ENCODE peak calls at places on chromosomes 2 and 18, in five cellular contexts. K, Y, J, B and M are unnamed samples. For H3K4me1 and H3K27me3, the result is how much of the 10 kb centered on the place peaks cover.

GRCh38 chr2:132747046-132747445 is 77.0 kb upstream of the LYPD1 start:
- DNase-seq in K (no peak), Y (no peak), J (no peak), B (no peak), M (no peak)

GRCh38 chr2:181459646-181460045 is 2.5 kb downstream of the ITGA4 start:
- DNase-seq in K (no peak), Y (no peak), J (no peak), B (peak), M (no peak)

GRCh38 chr2:7539760-7540159 is 622.5 kb downstream of the RNF144A start:
- DNase-seq in K (no peak), Y (no peak), J (no peak), B (peak), M (no peak)

GRCh38 chr2:239935789-239936758 is 89.1 kb downstream of the NDUFA10 start:
- DNase-seq in K (peak), Y (no peak), J (no peak), B (no peak), M (no peak)

GRCh38 chr2:19675003-19675629 is 226.7 kb downstream of the TTC32 start:
- DNase-seq in K (no peak), Y (no peak), J (no peak), B (no peak), M (no peak)

GRCh38 chr2:205848601-205849000 is 166.3 kb downstream of the NRP2 start:
- DNase-seq in K (no peak), Y (no peak), J (no peak), B (peak), M (no peak)

GRCh38 chr18:74412106-74412880 is 44.8 kb downstream of the DIPK1C start:
- DNase-seq in K (no peak), Y (no peak), J (no peak), B (no peak), M (no peak)

GRCh38 chr18:26548144-26549102 is at the start of gene KCTD1:
- DNase-seq in K (peak), Y (peak), J (peak), B (peak), M (peak)

GRCh38 chr2:8222979-8223730 is 458.7 kb upstream of the ID2 start:
- DNase-seq in K (no peak), Y (no peak), J (no peak), B (no peak), M (no peak)

GRCh38 chr18:79857082-79857661 is 59.4 kb downstream of the KCNG2 start:
- DNase-seq in K (no peak), Y (no peak), J (peak), B (peak), M (no peak)

GRCh38 chr2:165193178-165193777 is 10.6 kb downstream of the SCN3A start:
- DNase-seq in K (no peak), Y (no peak), J (no peak), B (no peak), M (no peak)

GRCh38 chr2:215958231-215958630 is 55.1 kb downstream of the MREG start:
- DNase-seq in K (no peak), Y (no peak), J (no peak), B (no peak), M (no peak)

GRCh38 chr2:46922049-46922448 is 6.4 kb upstream of the MCFD2 start:
- DNase-seq in K (no peak), Y (no peak), J (no peak), B (no peak), M (no peak)

GRCh38 chr2:216584112-216584511 is 49.1 kb upstream of the IGFBP2 start:
- DNase-seq in K (no peak), Y (no peak), J (no peak), B (no peak), M (no peak)

GRCh38 chr2:233087725-233088124 is 27.6 kb downstream of the INPP5D start:
- DNase-seq in K (no peak), Y (no peak), J (no peak), B (no peak), M (no peak)

GRCh38 chr2:135582383-135582782 is 51.1 kb downstream of the R3HDM1 start:
- DNase-seq in K (no peak), Y (no peak), J (no peak), B (no peak), M (no peak)

GRCh38 chr18:79609021-79609461 is 70.6 kb upstream of the CTDP1 start:
- DNase-seq in K (no peak), Y (no peak), J (no peak), B (no peak), M (no peak)

GRCh38 chr2:241115361-241115760 is 13.3 kb upstream of the MTERF4 start:
- DNase-seq in K (no peak), Y (no peak), J (no peak), B (no peak), M (no peak)

GRCh38 chr2:43098539-43098938 is 127.9 kb downstream of the ZFP36L2 start:
- DNase-seq in K (no peak), Y (no peak), J (no peak), B (no peak), M (no peak)

GRCh38 chr18:41324020-41324791 is 630.8 kb upstream of the PIK3C3 start:
- DNase-seq in K (no peak), Y (no peak), J (no peak), B (peak), M (peak)

GRCh38 chr2:34096552-34097171 is 497.6 kb upstream of the FAM98A start:
- DNase-seq in K (no peak), Y (no peak), J (peak), B (peak), M (peak)

GRCh38 chr18:8455661-8456614 is 153.3 kb upstream of the RAB12 start:
- DNase-seq in K (no peak), Y (no peak), J (no peak), B (no peak), M (no peak)

GRCh38 chr2:222169346-222169745 is 129.5 kb downstream of the PAX3 start:
- DNase-seq in K (no peak), Y (no peak), J (no peak), B (peak), M (no peak)

GRCh38 chr2:173354601-173355131 is at the start of gene CDCA7:
- DNase-seq in K (peak), Y (peak), J (peak), B (peak), M (peak)

GRCh38 chr2:126749537-126749936 is 93.6 kb downstream of the GYPC start:
- DNase-seq in K (no peak), Y (no peak), J (no peak), B (no peak), M (no peak)

GRCh38 chr2:178550352-178550751 is 70.1 kb downstream of the PLEKHA3 start:
- DNase-seq in K (no peak), Y (no peak), J (no peak), B (no peak), M (no peak)

GRCh38 chr2:83063933-83064332 is 1395.1 kb downstream of the SUCLG1 start:
- DNase-seq in K (no peak), Y (no peak), J (no peak), B (no peak), M (no peak)

GRCh38 chr2:64463784-64464183 is 9.8 kb downstream of the LGALSL start:
- DNase-seq in K (no peak), Y (no peak), J (no peak), B (peak), M (no peak)

GRCh38 chr2:192245329-192245728 is 50.6 kb upstream of the TMEFF2 start:
- DNase-seq in K (no peak), Y (no peak), J (no peak), B (no peak), M (no peak)

GRCh38 chr18:21117385-21118135 is 5.9 kb upstream of the ROCK1 start:
- DNase-seq in K (no peak), Y (no peak), J (no peak), B (peak), M (no peak)

GRCh38 chr2:33322099-33322498 is 154.3 kb upstream of the RASGRP3 start:
- DNase-seq in K (no peak), Y (peak), J (no peak), B (peak), M (no peak)

GRCh38 chr2:237998530-237998929 is 31.7 kb downstream of the UBE2F start:
- DNase-seq in K (no peak), Y (no peak), J (no peak), B (peak), M (peak)

GRCh38 chr2:58047373-58047674 is 718 bp downstream of the VRK2 start:
- DNase-seq in K (no peak), Y (no peak), J (no peak), B (no peak), M (no peak)

GRCh38 chr2:240557101-240557751 is 562 bp downstream of the ANKMY1 start:
- DNase-seq in K (no peak), Y (no peak), J (peak), B (no peak), M (no peak)

GRCh38 chr2:179336782-179337534 is 72.3 kb upstream of the SESTD1 start:
- DNase-seq in K (peak), Y (peak), J (no peak), B (peak), M (no peak)

GRCh38 chr2:226213717-226214116 is 585.9 kb downstream of the IRS1 start:
- DNase-seq in K (no peak), Y (no peak), J (no peak), B (peak), M (no peak)

GRCh38 chr2:138016703-138017102 is 52.4 kb downstream of the HNMT start:
- DNase-seq in K (no peak), Y (no peak), J (no peak), B (no peak), M (no peak)

DNA sequence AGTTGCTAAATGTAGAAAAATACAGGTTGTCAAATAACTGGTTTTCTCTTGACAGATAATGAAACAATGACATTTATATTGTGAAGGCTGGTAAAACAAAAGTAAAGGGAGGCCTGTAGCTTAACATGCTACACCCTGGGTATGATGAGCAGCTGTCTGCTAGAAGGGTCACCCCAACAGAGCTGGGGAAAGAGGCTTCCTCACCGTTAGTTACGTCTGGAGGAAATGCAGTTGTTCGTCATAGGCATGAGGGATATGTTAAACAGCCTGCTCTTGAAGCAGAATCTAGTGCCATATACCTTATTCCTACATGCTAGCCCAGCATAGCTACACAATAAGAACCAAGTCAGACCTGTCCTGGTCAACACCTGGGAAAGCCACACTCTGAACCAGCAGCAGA is 49.9 kb downstream of the LPIN2 start:
- DNase-seq in K (no peak), Y (no peak), J (no peak), B (no peak), M (peak)
- H3K4me1 ChIP-seq in K (half or more), Y (under half), J (under half), B (under half), M (half or more)

GRCh38 chr2:30503007-30503691 is 56.1 kb downstream of the LCLAT1 start:
- DNase-seq in K (no peak), Y (no peak), J (no peak), B (no peak), M (peak)
- H3K27ac ChIP-seq in K (peak), Y (no peak), J (no peak), B (no peak), M (no peak)

DNA sequence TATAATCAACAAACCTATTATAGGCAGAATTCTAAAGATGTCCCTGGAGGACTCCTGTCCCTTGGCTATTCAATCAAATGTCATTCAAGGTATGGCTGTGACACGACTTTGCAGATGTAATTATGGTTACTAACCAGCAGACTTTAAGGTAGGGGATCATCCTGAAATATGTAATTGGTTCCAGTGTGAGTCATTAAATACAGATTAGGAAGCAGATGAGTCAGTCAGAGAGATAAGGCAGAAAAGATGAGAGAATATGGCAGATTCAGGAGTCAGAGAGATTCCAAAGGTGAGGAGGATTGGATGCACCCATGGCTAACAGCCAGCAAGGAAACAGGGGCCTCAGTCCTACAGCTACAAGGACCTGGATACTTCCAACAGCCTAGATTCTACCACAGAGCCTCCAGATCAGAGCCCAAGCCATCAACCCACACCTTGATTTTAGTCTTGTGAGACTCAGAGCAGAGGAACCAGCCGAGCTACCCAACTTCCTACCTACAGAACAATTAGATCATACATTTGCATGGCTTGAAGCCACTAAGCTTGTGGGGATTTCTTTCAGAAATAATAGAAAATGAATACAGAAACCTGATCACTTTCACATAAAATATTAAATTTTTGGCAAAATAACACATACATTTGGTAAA is 11.2 kb upstream of the PROM2 start:
- DNase-seq in K (no peak), Y (no peak), J (no peak), B (peak), M (no peak)
- H3K27me3 ChIP-seq in K (under half), Y (under half), J (under half), B (under half), M (under half)

DNA sequence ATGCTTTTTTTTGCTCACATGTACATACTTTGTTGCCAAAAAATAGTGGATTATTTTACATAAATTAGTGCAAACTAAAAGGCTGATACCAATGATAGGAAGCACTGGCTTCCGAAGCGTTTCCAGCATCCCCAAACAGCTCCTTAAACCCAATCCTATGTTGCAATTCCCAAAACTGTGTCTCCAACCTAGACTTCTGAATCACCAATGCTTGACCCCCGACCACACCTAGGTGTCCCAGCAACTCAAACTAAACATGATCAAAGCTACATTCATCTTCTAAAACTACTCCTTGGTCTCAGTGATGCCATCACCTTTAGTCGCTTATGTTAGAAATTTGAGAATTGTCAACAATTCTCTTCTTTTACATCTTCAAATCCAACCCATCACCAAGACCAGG is 13.4 kb downstream of the ATP8B1 start:
- DNase-seq in K (no peak), Y (no peak), J (no peak), B (no peak), M (no peak)
- H3K4me1 ChIP-seq in K (half or more), Y (under half), J (under half), B (under half), M (under half)

GRCh38 chr18:23235860-23236259 is 100.6 kb downstream of the CABLES1 start:
- DNase-seq in K (no peak), Y (no peak), J (no peak), B (no peak), M (no peak)

GRCh38 chr18:23237524-23238151 is 102.4 kb downstream of the CABLES1 start:
- DNase-seq in K (peak), Y (no peak), J (peak), B (peak), M (peak)

GRCh38 chr18:23235336-23235735 is 100.1 kb downstream of the CABLES1 start:
- DNase-seq in K (no peak), Y (no peak), J (no peak), B (no peak), M (no peak)

GRCh38 chr18:23238152-23238531 is 102.9 kb downstream of the CABLES1 start:
- DNase-seq in K (no peak), Y (no peak), J (no peak), B (peak), M (no peak)

GRCh38 chr18:23236876-23237468 is 101.7 kb downstream of the CABLES1 start:
- DNase-seq in K (no peak), Y (no peak), J (no peak), B (no peak), M (no peak)
- H3K27ac ChIP-seq in K (peak), Y (peak), J (peak), B (no peak), M (no peak)

GRCh38 chr2:120397362-120397811 is 51.5 kb downstream of the INHBB start:
- DNase-seq in K (no peak), Y (no peak), J (no peak), B (peak), M (no peak)
- H3K27me3 ChIP-seq in K (half or more), Y (under half), J (under half), B (under half), M (under half)